ENCODE peak calls at places on chromosomes 12 and 14, in four cellular contexts. One of them, this sample, is unnamed.

GRCh38 chr12:81991868-81992267 is 232.7 kb upstream of the PPFIA2 start:
- DNase-seq in GM23248: no peak
- DNase-seq in GM13977: no peak
- DNase-seq in stimulated activated CD4-positive, alpha-beta T cell treated with anti-CD3 and anti-CD28 coated beads, Interleukin-2, amount 100 ng/mL, for 48 hours: no peak
- DNase-seq in this sample: no peak

GRCh38 chr12:561908-562593 is 101.2 kb downstream of the NINJ2 start:
- DNase-seq in GM23248: no peak
- DNase-seq in stimulated activated CD4-positive, alpha-beta T cell treated with anti-CD3 and anti-CD28 coated beads, Interleukin-2, amount 100 ng/mL, for 48 hours: no peak
- DNase-seq in GM13977: no peak
- DNase-seq in this sample: no peak

GRCh38 chr12:57755454-57756372 is 810 bp downstream of the MARCHF9 start:
- DNase-seq in stimulated activated CD4-positive, alpha-beta T cell treated with anti-CD3 and anti-CD28 coated beads, Interleukin-2, amount 100 ng/mL, for 48 hours: no peak
- DNase-seq in GM23248: peak
- DNase-seq in GM13977: peak
- DNase-seq in this sample: no peak

GRCh38 chr12:22543246-22544037 is 900 bp downstream of the C2CD5 start:
- DNase-seq in GM23248: peak
- DNase-seq in stimulated activated CD4-positive, alpha-beta T cell treated with anti-CD3 and anti-CD28 coated beads, Interleukin-2, amount 100 ng/mL, for 48 hours: peak
- DNase-seq in GM13977: peak
- DNase-seq in this sample: peak

GRCh38 chr12:106135075-106135474 is 3.7 kb downstream of the NUAK1 start:
- DNase-seq in GM13977: no peak
- DNase-seq in GM23248: no peak
- DNase-seq in stimulated activated CD4-positive, alpha-beta T cell treated with anti-CD3 and anti-CD28 coated beads, Interleukin-2, amount 100 ng/mL, for 48 hours: no peak
- DNase-seq in this sample: peak

GRCh38 chr12:97283297-97283696 is 179.3 kb upstream of the RMST start:
- DNase-seq in GM13977: no peak
- DNase-seq in GM23248: no peak
- DNase-seq in stimulated activated CD4-positive, alpha-beta T cell treated with anti-CD3 and anti-CD28 coated beads, Interleukin-2, amount 100 ng/mL, for 48 hours: no peak
- DNase-seq in this sample: no peak

GRCh38 chr14:56247495-56248087 is 129.4 kb downstream of the PELI2 start:
- DNase-seq in GM13977: no peak
- DNase-seq in GM23248: peak
- DNase-seq in stimulated activated CD4-positive, alpha-beta T cell treated with anti-CD3 and anti-CD28 coated beads, Interleukin-2, amount 100 ng/mL, for 48 hours: no peak
- DNase-seq in this sample: peak

GRCh38 chr12:5088586-5089264 is 45.0 kb downstream of the KCNA5 start:
- DNase-seq in GM23248: peak
- DNase-seq in GM13977: no peak
- DNase-seq in stimulated activated CD4-positive, alpha-beta T cell treated with anti-CD3 and anti-CD28 coated beads, Interleukin-2, amount 100 ng/mL, for 48 hours: no peak
- DNase-seq in this sample: peak

GRCh38 chr12:107983871-107984480 is 145.1 kb upstream of the WSCD2 start:
- DNase-seq in GM23248: peak
- DNase-seq in stimulated activated CD4-positive, alpha-beta T cell treated with anti-CD3 and anti-CD28 coated beads, Interleukin-2, amount 100 ng/mL, for 48 hours: no peak
- DNase-seq in GM13977: no peak
- DNase-seq in this sample: peak

GRCh38 chr12:46553911-46554310 is 181.3 kb upstream of the SLC38A2 start:
- DNase-seq in GM13977: no peak
- DNase-seq in stimulated activated CD4-positive, alpha-beta T cell treated with anti-CD3 and anti-CD28 coated beads, Interleukin-2, amount 100 ng/mL, for 48 hours: no peak
- DNase-seq in GM23248: peak
- DNase-seq in this sample: peak

GRCh38 chr12:6950401-6950801 is 755 bp upstream of the PTPN6 start:
- DNase-seq in GM13977: no peak
- DNase-seq in stimulated activated CD4-positive, alpha-beta T cell treated with anti-CD3 and anti-CD28 coated beads, Interleukin-2, amount 100 ng/mL, for 48 hours: no peak
- DNase-seq in GM23248: no peak
- DNase-seq in this sample: no peak

GRCh38 chr12:91419809-91420208 is 237.2 kb upstream of the DCN start:
- DNase-seq in GM23248: no peak
- DNase-seq in stimulated activated CD4-positive, alpha-beta T cell treated with anti-CD3 and anti-CD28 coated beads, Interleukin-2, amount 100 ng/mL, for 48 hours: no peak
- DNase-seq in GM13977: no peak
- DNase-seq in this sample: no peak

GRCh38 chr14:29390046-29390841 is 537.4 kb downstream of the PRKD1 start:
- DNase-seq in GM13977: no peak
- DNase-seq in GM23248: no peak
- DNase-seq in stimulated activated CD4-positive, alpha-beta T cell treated with anti-CD3 and anti-CD28 coated beads, Interleukin-2, amount 100 ng/mL, for 48 hours: no peak
- DNase-seq in this sample: no peak

GRCh38 chr12:131688845-131689154 is 22.1 kb upstream of the SFSWAP start:
- DNase-seq in stimulated activated CD4-positive, alpha-beta T cell treated with anti-CD3 and anti-CD28 coated beads, Interleukin-2, amount 100 ng/mL, for 48 hours: no peak
- DNase-seq in GM13977: no peak
- DNase-seq in GM23248: no peak
- DNase-seq in this sample: no peak

GRCh38 chr12:132190012-132190755 is 45.9 kb downstream of the NOC4L start:
- DNase-seq in stimulated activated CD4-positive, alpha-beta T cell treated with anti-CD3 and anti-CD28 coated beads, Interleukin-2, amount 100 ng/mL, for 48 hours: no peak
- DNase-seq in GM23248: peak
- DNase-seq in GM13977: peak
- DNase-seq in this sample: no peak

GRCh38 chr12:2322554-2323120 is 269.9 kb downstream of the CACNA1C start:
- DNase-seq in GM23248: no peak
- DNase-seq in stimulated activated CD4-positive, alpha-beta T cell treated with anti-CD3 and anti-CD28 coated beads, Interleukin-2, amount 100 ng/mL, for 48 hours: no peak
- DNase-seq in GM13977: no peak
- DNase-seq in this sample: no peak

GRCh38 chr14:71021347-71022014 is 114.2 kb downstream of the PCNX1 start:
- DNase-seq in GM23248: peak
- DNase-seq in GM13977: no peak
- DNase-seq in stimulated activated CD4-positive, alpha-beta T cell treated with anti-CD3 and anti-CD28 coated beads, Interleukin-2, amount 100 ng/mL, for 48 hours: no peak
- DNase-seq in this sample: peak

GRCh38 chr14:101947577-101947903 is 16.8 kb upstream of the DYNC1H1 start:
- DNase-seq in stimulated activated CD4-positive, alpha-beta T cell treated with anti-CD3 and anti-CD28 coated beads, Interleukin-2, amount 100 ng/mL, for 48 hours: peak
- DNase-seq in GM23248: no peak
- DNase-seq in GM13977: peak
- DNase-seq in this sample: no peak

GRCh38 chr14:79117561-79117960 is 947.4 kb downstream of the NRXN3 start:
- DNase-seq in stimulated activated CD4-positive, alpha-beta T cell treated with anti-CD3 and anti-CD28 coated beads, Interleukin-2, amount 100 ng/mL, for 48 hours: no peak
- DNase-seq in GM23248: no peak
- DNase-seq in GM13977: no peak
- DNase-seq in this sample: no peak

GRCh38 chr14:39368261-39368959 is 63.8 kb downstream of the FBXO33 start:
- DNase-seq in GM23248: peak
- DNase-seq in GM13977: peak
- DNase-seq in stimulated activated CD4-positive, alpha-beta T cell treated with anti-CD3 and anti-CD28 coated beads, Interleukin-2, amount 100 ng/mL, for 48 hours: peak
- DNase-seq in this sample: peak

GRCh38 chr12:48017496-48017895 is 13.2 kb upstream of the COL2A1 start:
- DNase-seq in stimulated activated CD4-positive, alpha-beta T cell treated with anti-CD3 and anti-CD28 coated beads, Interleukin-2, amount 100 ng/mL, for 48 hours: no peak
- DNase-seq in GM13977: no peak
- DNase-seq in GM23248: no peak
- DNase-seq in this sample: no peak

GRCh38 chr12:127383281-127383680 is 883.7 kb upstream of the TMEM132C start:
- DNase-seq in stimulated activated CD4-positive, alpha-beta T cell treated with anti-CD3 and anti-CD28 coated beads, Interleukin-2, amount 100 ng/mL, for 48 hours: no peak
- DNase-seq in GM13977: no peak
- DNase-seq in GM23248: peak
- DNase-seq in this sample: peak

GRCh38 chr12:28568083-28568482 is 377.8 kb downstream of the CCDC91 start:
- DNase-seq in stimulated activated CD4-positive, alpha-beta T cell treated with anti-CD3 and anti-CD28 coated beads, Interleukin-2, amount 100 ng/mL, for 48 hours: no peak
- DNase-seq in GM23248: peak
- DNase-seq in GM13977: no peak
- DNase-seq in this sample: peak

GRCh38 chr14:22003471-22003870 is 329.9 kb upstream of the OR4E1 start:
- DNase-seq in stimulated activated CD4-positive, alpha-beta T cell treated with anti-CD3 and anti-CD28 coated beads, Interleukin-2, amount 100 ng/mL, for 48 hours: no peak
- DNase-seq in GM23248: no peak
- DNase-seq in GM13977: no peak
- DNase-seq in this sample: no peak

GRCh38 chr12:126027816-126028215 is 962.6 kb downstream of the AACS start:
- DNase-seq in stimulated activated CD4-positive, alpha-beta T cell treated with anti-CD3 and anti-CD28 coated beads, Interleukin-2, amount 100 ng/mL, for 48 hours: no peak
- DNase-seq in GM13977: no peak
- DNase-seq in GM23248: no peak
- DNase-seq in this sample: no peak

This sample was measured in M059J.